ENCODE peak calls at places on chromosomes 2 and 18, in six cellular contexts. One of them, this sample, is unnamed.

GRCh38 chr2:212723226-212723625 is 184.6 kb upstream of the ERBB4 start:
- DNase-seq in fibroblast of pulmonary artery: peak
- DNase-seq in skeletal muscle cell: peak
- DNase-seq in brain microvascular endothelial cell: no peak
- DNase-seq in BE2C: no peak
- DNase-seq in Caco-2: no peak
- DNase-seq in this sample: no peak

GRCh38 chr2:6412533-6413085 is 453.1 kb downstream of the CMPK2 start:
- DNase-seq in BE2C: no peak
- DNase-seq in skeletal muscle cell: no peak
- DNase-seq in Caco-2: no peak
- DNase-seq in fibroblast of pulmonary artery: no peak
- DNase-seq in brain microvascular endothelial cell: peak
- DNase-seq in this sample: no peak

GRCh38 chr2:97662895-97663625 is 784 bp downstream of the ACTR1B start:
- DNase-seq in skeletal muscle cell: peak
- DNase-seq in Caco-2: peak
- DNase-seq in brain microvascular endothelial cell: peak
- DNase-seq in BE2C: peak
- DNase-seq in fibroblast of pulmonary artery: peak
- DNase-seq in this sample: no peak

GRCh38 chr2:230868947-230869690 is 4.4 kb downstream of the ITM2C start:
- DNase-seq in fibroblast of pulmonary artery: peak
- DNase-seq in Caco-2: no peak
- DNase-seq in brain microvascular endothelial cell: no peak
- DNase-seq in skeletal muscle cell: no peak
- DNase-seq in BE2C: peak
- DNase-seq in this sample: no peak

GRCh38 chr2:128282976-128283810 is 35.5 kb downstream of the HS6ST1 start:
- DNase-seq in fibroblast of pulmonary artery: no peak
- DNase-seq in Caco-2: no peak
- DNase-seq in skeletal muscle cell: no peak
- DNase-seq in brain microvascular endothelial cell: no peak
- DNase-seq in BE2C: peak
- DNase-seq in this sample: no peak

GRCh38 chr2:141887363-141887762 is 243.5 kb downstream of the LRP1B start:
- DNase-seq in brain microvascular endothelial cell: no peak
- DNase-seq in fibroblast of pulmonary artery: no peak
- DNase-seq in Caco-2: no peak
- DNase-seq in skeletal muscle cell: no peak
- DNase-seq in BE2C: no peak
- DNase-seq in this sample: no peak

GRCh38 chr2:203559640-203560039 is 24.5 kb upstream of the RAPH1 start:
- DNase-seq in fibroblast of pulmonary artery: no peak
- DNase-seq in BE2C: no peak
- DNase-seq in skeletal muscle cell: no peak
- DNase-seq in brain microvascular endothelial cell: no peak
- DNase-seq in Caco-2: no peak
- DNase-seq in this sample: no peak

GRCh38 chr2:201643216-201643651 is at the start of gene TMEM237:
- DNase-seq in fibroblast of pulmonary artery: peak
- DNase-seq in BE2C: peak
- DNase-seq in Caco-2: peak
- DNase-seq in brain microvascular endothelial cell: no peak
- DNase-seq in skeletal muscle cell: no peak
- DNase-seq in this sample: no peak

GRCh38 chr2:193523662-193524061 is 1328.9 kb upstream of the TMEFF2 start:
- DNase-seq in skeletal muscle cell: no peak
- DNase-seq in BE2C: no peak
- DNase-seq in brain microvascular endothelial cell: no peak
- DNase-seq in fibroblast of pulmonary artery: no peak
- DNase-seq in Caco-2: no peak
- DNase-seq in this sample: no peak

GRCh38 chr2:15367205-15367604 is 193.9 kb downstream of the NBAS start:
- DNase-seq in fibroblast of pulmonary artery: no peak
- DNase-seq in BE2C: no peak
- DNase-seq in brain microvascular endothelial cell: no peak
- DNase-seq in skeletal muscle cell: no peak
- DNase-seq in Caco-2: no peak
- DNase-seq in this sample: no peak

GRCh38 chr18:44520981-44521672 is 159.6 kb upstream of the SETBP1 start:
- DNase-seq in fibroblast of pulmonary artery: no peak
- DNase-seq in Caco-2: no peak
- DNase-seq in BE2C: no peak
- DNase-seq in skeletal muscle cell: no peak
- DNase-seq in brain microvascular endothelial cell: no peak
- DNase-seq in this sample: no peak

GRCh38 chr2:43169987-43170732 is 56.2 kb downstream of the ZFP36L2 start:
- DNase-seq in Caco-2: peak
- DNase-seq in skeletal muscle cell: no peak
- DNase-seq in brain microvascular endothelial cell: no peak
- DNase-seq in BE2C: no peak
- DNase-seq in fibroblast of pulmonary artery: no peak
- DNase-seq in this sample: no peak

GRCh38 chr2:161913865-161914264 is 160.2 kb downstream of the DPP4 start:
- DNase-seq in BE2C: no peak
- DNase-seq in skeletal muscle cell: peak
- DNase-seq in fibroblast of pulmonary artery: peak
- DNase-seq in Caco-2: no peak
- DNase-seq in brain microvascular endothelial cell: no peak
- DNase-seq in this sample: no peak

GRCh38 chr2:237923507-237924163 is 43.2 kb upstream of the UBE2F start:
- DNase-seq in BE2C: peak
- DNase-seq in Caco-2: peak
- DNase-seq in brain microvascular endothelial cell: peak
- DNase-seq in fibroblast of pulmonary artery: peak
- DNase-seq in skeletal muscle cell: no peak
- DNase-seq in this sample: peak

GRCh38 chr2:230865766-230866703 is 1.3 kb downstream of the ITM2C start:
- DNase-seq in Caco-2: no peak
- DNase-seq in BE2C: peak
- DNase-seq in brain microvascular endothelial cell: no peak
- DNase-seq in fibroblast of pulmonary artery: peak
- DNase-seq in skeletal muscle cell: no peak
- DNase-seq in this sample: no peak

GRCh38 chr2:167733750-167734149 is 513.6 kb downstream of the STK39 start:
- DNase-seq in fibroblast of pulmonary artery: no peak
- DNase-seq in Caco-2: no peak
- DNase-seq in brain microvascular endothelial cell: peak
- DNase-seq in BE2C: no peak
- DNase-seq in skeletal muscle cell: peak
- DNase-seq in this sample: no peak

GRCh38 chr18:2916184-2916583 is 69.4 kb downstream of the EMILIN2 start:
- DNase-seq in brain microvascular endothelial cell: no peak
- DNase-seq in fibroblast of pulmonary artery: no peak
- DNase-seq in Caco-2: no peak
- DNase-seq in skeletal muscle cell: no peak
- DNase-seq in BE2C: no peak
- DNase-seq in this sample: no peak

GRCh38 chr2:71901466-71901865 is 246.2 kb downstream of the CYP26B1 start:
- DNase-seq in brain microvascular endothelial cell: no peak
- DNase-seq in BE2C: no peak
- DNase-seq in fibroblast of pulmonary artery: no peak
- DNase-seq in skeletal muscle cell: no peak
- DNase-seq in Caco-2: no peak
- DNase-seq in this sample: no peak

GRCh38 chr2:37417321-37417720 is 72.9 kb downstream of the QPCT start:
- DNase-seq in BE2C: no peak
- DNase-seq in Caco-2: no peak
- DNase-seq in skeletal muscle cell: peak
- DNase-seq in fibroblast of pulmonary artery: peak
- DNase-seq in brain microvascular endothelial cell: peak
- DNase-seq in this sample: no peak

GRCh38 chr2:241617431-241618154 is 19.4 kb downstream of the THAP4 start:
- DNase-seq in fibroblast of pulmonary artery: no peak
- DNase-seq in brain microvascular endothelial cell: no peak
- DNase-seq in skeletal muscle cell: no peak
- DNase-seq in Caco-2: no peak
- DNase-seq in BE2C: peak
- DNase-seq in this sample: no peak

GRCh38 chr2:120906914-120907313 is 171.2 kb downstream of the GLI2 start:
- DNase-seq in Caco-2: no peak
- DNase-seq in BE2C: no peak
- DNase-seq in fibroblast of pulmonary artery: no peak
- DNase-seq in skeletal muscle cell: no peak
- DNase-seq in brain microvascular endothelial cell: no peak
- DNase-seq in this sample: no peak

GRCh38 chr2:120461546-120462537 is 115.9 kb downstream of the INHBB start:
- DNase-seq in fibroblast of pulmonary artery: no peak
- DNase-seq in BE2C: no peak
- DNase-seq in brain microvascular endothelial cell: no peak
- DNase-seq in Caco-2: no peak
- DNase-seq in skeletal muscle cell: no peak
- DNase-seq in this sample: no peak

GRCh38 chr2:32711219-32711618 is 83.4 kb downstream of the TTC27 start:
- DNase-seq in brain microvascular endothelial cell: peak
- DNase-seq in Caco-2: no peak
- DNase-seq in skeletal muscle cell: peak
- DNase-seq in BE2C: no peak
- DNase-seq in fibroblast of pulmonary artery: peak
- DNase-seq in this sample: no peak

GRCh38 chr2:240997856-240998705 is at the start of gene SNED1:
- DNase-seq in Caco-2: peak
- DNase-seq in brain microvascular endothelial cell: peak
- DNase-seq in skeletal muscle cell: no peak
- DNase-seq in BE2C: peak
- DNase-seq in fibroblast of pulmonary artery: peak
- DNase-seq in this sample: no peak

DNA sequence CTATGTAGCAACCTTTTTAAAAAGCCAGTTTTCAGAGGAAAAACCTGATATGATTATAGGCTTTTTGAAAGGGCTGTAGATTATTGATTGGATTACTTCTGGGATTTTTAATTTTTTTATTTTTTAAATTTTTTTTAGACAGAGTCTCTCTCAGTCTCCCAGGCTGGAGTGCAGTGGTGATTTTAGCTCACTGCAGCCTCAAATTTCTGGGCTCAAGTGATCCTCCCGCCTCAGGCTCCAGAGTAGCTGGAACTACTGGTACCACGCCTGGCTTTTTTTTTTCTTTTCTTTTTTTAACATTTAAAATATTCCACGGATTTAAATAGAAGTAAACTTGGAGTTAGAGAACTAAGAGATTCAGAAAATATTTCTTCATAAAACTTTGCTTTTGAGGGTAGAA is 1.2 kb downstream of the MRPL19 start:
- DNase-seq in skeletal muscle cell: no peak
- DNase-seq in BE2C: no peak
- DNase-seq in Caco-2: no peak
- DNase-seq in fibroblast of pulmonary artery: peak
- DNase-seq in brain microvascular endothelial cell: peak
- DNase-seq in this sample: no peak
- H3K4me3 ChIP-seq in skeletal muscle cell: peak
- H3K4me3 ChIP-seq in BE2C: peak
- H3K4me3 ChIP-seq in Caco-2: peak
- H3K4me3 ChIP-seq in fibroblast of pulmonary artery: peak
- H3K4me3 ChIP-seq in brain microvascular endothelial cell: peak
- H3K4me3 ChIP-seq in this sample: no peak

DNA sequence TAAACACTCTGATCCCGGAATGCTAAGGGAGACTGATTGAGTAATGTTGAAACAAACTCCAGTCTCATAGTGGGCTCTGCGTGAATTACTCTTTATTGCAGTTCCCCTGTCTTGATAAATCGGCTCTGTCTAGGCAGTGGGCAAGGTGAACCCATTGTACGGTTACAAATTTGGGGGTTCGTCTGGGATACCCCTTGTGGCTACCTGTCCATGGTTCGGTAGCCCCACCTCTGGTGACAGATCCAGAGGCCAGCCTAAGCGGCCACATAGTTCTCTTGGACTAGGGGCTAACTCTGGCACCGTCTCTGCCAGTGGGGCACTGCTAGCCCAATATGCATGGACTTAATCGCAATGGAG is 1.1 kb upstream of the STARD7 start:
- DNase-seq in BE2C: no peak
- DNase-seq in skeletal muscle cell: no peak
- DNase-seq in Caco-2: no peak
- DNase-seq in brain microvascular endothelial cell: no peak
- DNase-seq in fibroblast of pulmonary artery: no peak
- DNase-seq in this sample: no peak
- H3K4me3 ChIP-seq in BE2C: peak
- H3K4me3 ChIP-seq in skeletal muscle cell: peak
- H3K4me3 ChIP-seq in Caco-2: no peak
- H3K4me3 ChIP-seq in brain microvascular endothelial cell: peak
- H3K4me3 ChIP-seq in fibroblast of pulmonary artery: peak
- H3K4me3 ChIP-seq in this sample: no peak

GRCh38 chr2:142973822-142974207 is 96.4 kb downstream of the KYNU start:
- DNase-seq in BE2C: no peak
- DNase-seq in brain microvascular endothelial cell: no peak
- DNase-seq in fibroblast of pulmonary artery: peak
- DNase-seq in Caco-2: no peak
- DNase-seq in skeletal muscle cell: no peak
- DNase-seq in this sample: no peak

GRCh38 chr2:142975239-142975638 is 97.8 kb downstream of the KYNU start:
- DNase-seq in skeletal muscle cell: no peak
- DNase-seq in BE2C: no peak
- DNase-seq in fibroblast of pulmonary artery: no peak
- DNase-seq in brain microvascular endothelial cell: no peak
- DNase-seq in Caco-2: no peak
- DNase-seq in this sample: no peak

GRCh38 chr2:142973160-142973821 is 95.8 kb downstream of the KYNU start:
- DNase-seq in Caco-2: no peak
- DNase-seq in brain microvascular endothelial cell: no peak
- DNase-seq in skeletal muscle cell: peak
- DNase-seq in fibroblast of pulmonary artery: peak
- DNase-seq in BE2C: no peak
- DNase-seq in this sample: no peak

DNA sequence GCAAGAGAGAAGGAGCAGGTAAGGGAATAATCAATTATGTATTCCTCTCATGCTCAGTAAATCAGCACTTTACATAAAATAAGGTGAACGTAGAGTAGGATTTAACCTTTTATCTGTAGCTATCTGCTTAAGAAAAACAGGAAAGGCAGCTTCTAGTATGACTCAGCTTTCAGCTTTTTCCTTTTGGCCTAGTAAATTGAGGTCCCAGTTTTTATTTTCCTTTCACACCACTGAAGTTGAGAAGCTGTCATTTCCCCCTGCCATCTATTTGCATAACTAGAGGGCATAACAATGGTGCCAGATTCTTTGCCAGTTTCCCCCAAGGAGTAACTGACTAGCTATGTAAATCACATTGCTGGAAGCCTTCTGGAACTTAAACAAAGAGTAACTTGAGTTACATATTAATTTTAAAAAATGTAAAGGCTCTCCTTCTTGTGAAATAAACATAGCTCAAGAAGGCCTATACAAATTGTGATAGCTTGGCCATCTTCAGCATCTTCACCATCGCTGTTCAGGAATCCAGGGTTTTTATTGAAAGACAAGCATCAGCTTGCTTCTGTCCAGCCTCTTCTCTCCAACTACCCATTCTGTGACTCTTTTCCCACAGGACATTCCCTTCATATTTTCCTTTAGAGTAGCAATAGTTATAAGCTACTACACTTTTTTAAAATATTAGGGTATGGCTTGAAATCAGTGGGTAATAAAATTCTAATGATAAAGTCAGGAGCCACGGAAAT is 97.0 kb downstream of the KYNU start:
- DNase-seq in Caco-2: peak
- DNase-seq in BE2C: no peak
- DNase-seq in brain microvascular endothelial cell: peak
- DNase-seq in fibroblast of pulmonary artery: peak
- DNase-seq in skeletal muscle cell: no peak
- DNase-seq in this sample: peak
- H3K4me3 ChIP-seq in Caco-2: no peak
- H3K4me3 ChIP-seq in BE2C: no peak
- H3K4me3 ChIP-seq in brain microvascular endothelial cell: no peak
- H3K4me3 ChIP-seq in fibroblast of pulmonary artery: no peak
- H3K4me3 ChIP-seq in skeletal muscle cell: no peak
- H3K4me3 ChIP-seq in this sample: no peak

GRCh38 chr2:28602136-28602660 is 106.3 kb downstream of the PLB1 start:
- DNase-seq in fibroblast of pulmonary artery: no peak
- DNase-seq in BE2C: no peak
- DNase-seq in Caco-2: no peak
- DNase-seq in brain microvascular endothelial cell: no peak
- DNase-seq in skeletal muscle cell: no peak
- DNase-seq in this sample: no peak
- H3K4me3 ChIP-seq in fibroblast of pulmonary artery: no peak
- H3K4me3 ChIP-seq in BE2C: no peak
- H3K4me3 ChIP-seq in Caco-2: no peak
- H3K4me3 ChIP-seq in brain microvascular endothelial cell: no peak
- H3K4me3 ChIP-seq in skeletal muscle cell: no peak
- H3K4me3 ChIP-seq in this sample: no peak